ENCODE peak calls at places on chromosome 18, in five cellular contexts. One of them, this sample, is unnamed.

GRCh38 chr18:34928068-34928753 is 113.0 kb upstream of the MAPRE2 start:
- DNase-seq in HFF-Myc: no peak
- DNase-seq in T-helper 17 cell: no peak
- DNase-seq in smooth muscle cell of the brain vasculature: no peak
- DNase-seq in Right ventricle myocardium superior: no peak
- DNase-seq in this sample: no peak

GRCh38 chr18:76999077-76999476 is 133.5 kb downstream of the MBP start:
- DNase-seq in HFF-Myc: no peak
- DNase-seq in T-helper 17 cell: no peak
- DNase-seq in smooth muscle cell of the brain vasculature: no peak
- DNase-seq in Right ventricle myocardium superior: no peak
- DNase-seq in this sample: no peak

GRCh38 chr18:63953811-63954210 is 4.7 kb downstream of the HMSD start:
- DNase-seq in HFF-Myc: peak
- DNase-seq in T-helper 17 cell: no peak
- DNase-seq in smooth muscle cell of the brain vasculature: no peak
- DNase-seq in Right ventricle myocardium superior: no peak
- DNase-seq in this sample: no peak

GRCh38 chr18:69747388-69747787 is 200.3 kb downstream of the CD226 start:
- DNase-seq in HFF-Myc: no peak
- DNase-seq in T-helper 17 cell: no peak
- DNase-seq in smooth muscle cell of the brain vasculature: no peak
- DNase-seq in Right ventricle myocardium superior: no peak
- DNase-seq in this sample: no peak

GRCh38 chr18:40283560-40283959 is 1671.5 kb upstream of the PIK3C3 start:
- DNase-seq in HFF-Myc: no peak
- DNase-seq in T-helper 17 cell: no peak
- DNase-seq in smooth muscle cell of the brain vasculature: no peak
- DNase-seq in Right ventricle myocardium superior: no peak
- DNase-seq in this sample: no peak

GRCh38 chr18:58221060-58221725 is 177.2 kb downstream of the NEDD4L start:
- DNase-seq in HFF-Myc: no peak
- DNase-seq in T-helper 17 cell: no peak
- DNase-seq in smooth muscle cell of the brain vasculature: no peak
- DNase-seq in Right ventricle myocardium superior: no peak
- DNase-seq in this sample: peak

GRCh38 chr18:23856466-23857175 is 157.9 kb upstream of the TTC39C start:
- DNase-seq in HFF-Myc: no peak
- DNase-seq in T-helper 17 cell: no peak
- DNase-seq in smooth muscle cell of the brain vasculature: no peak
- DNase-seq in Right ventricle myocardium superior: no peak
- DNase-seq in this sample: no peak

GRCh38 chr18:32469190-32469611 is 1.5 kb downstream of the GAREM1 start:
- DNase-seq in HFF-Myc: no peak
- DNase-seq in T-helper 17 cell: no peak
- DNase-seq in smooth muscle cell of the brain vasculature: no peak
- DNase-seq in Right ventricle myocardium superior: peak
- DNase-seq in this sample: no peak

GRCh38 chr18:35514283-35514682 is 16.5 kb upstream of the INO80C start:
- DNase-seq in HFF-Myc: no peak
- DNase-seq in T-helper 17 cell: no peak
- DNase-seq in smooth muscle cell of the brain vasculature: no peak
- DNase-seq in Right ventricle myocardium superior: no peak
- DNase-seq in this sample: no peak

GRCh38 chr18:9082763-9083510 is 19.6 kb upstream of the NDUFV2 start:
- DNase-seq in HFF-Myc: no peak
- DNase-seq in T-helper 17 cell: peak
- DNase-seq in smooth muscle cell of the brain vasculature: no peak
- DNase-seq in Right ventricle myocardium superior: no peak
- DNase-seq in this sample: no peak

GRCh38 chr18:10973579-10974260 is 175.6 kb downstream of the PIEZO2 start:
- DNase-seq in HFF-Myc: no peak
- DNase-seq in T-helper 17 cell: no peak
- DNase-seq in smooth muscle cell of the brain vasculature: no peak
- DNase-seq in Right ventricle myocardium superior: no peak
- DNase-seq in this sample: peak

GRCh38 chr18:666628-667027 is 9.2 kb downstream of the TYMS start:
- DNase-seq in HFF-Myc: no peak
- DNase-seq in T-helper 17 cell: no peak
- DNase-seq in smooth muscle cell of the brain vasculature: no peak
- DNase-seq in Right ventricle myocardium superior: no peak
- DNase-seq in this sample: no peak